ENCODE peak calls at places on chromosomes 11 and 22, in nine cellular contexts. J, X, N, B, S, F, Q, G and O are unnamed samples.

GRCh38 chr11:110134120-110134519 is 40.9 kb downstream of the ZC3H12C start:
- DNase-seq in J (no peak), X (no peak), N (no peak), B (no peak), S (no peak), F (no peak), Q (no peak), G (no peak), O (no peak)

GRCh38 chr11:1231396-1232327 is 8.8 kb downstream of the MUC5B start:
- DNase-seq in J (no peak), X (peak; percentile 45), N (peak; percentile 1), B (no peak), S (peak; percentile 60), F (no peak), Q (no peak), G (peak; percentile 74), O (no peak)

GRCh38 chr22:31039393-31039792 is 41.7 kb upstream of the SMTN start:
- DNase-seq in J (no peak), X (no peak), N (no peak), B (no peak), S (no peak), F (no peak), Q (no peak), G (no peak), O (no peak)

GRCh38 chr11:112219476-112220232 is 6.6 kb upstream of the PTS start:
- DNase-seq in J (peak; percentile 33), X (no peak), N (peak; percentile 16), B (peak; percentile 88), S (no peak), F (peak; percentile 54), Q (peak; percentile 30), G (peak; percentile 74), O (no peak)

GRCh38 chr11:95245038-95245437 is 14.0 kb upstream of the SESN3 start:
- DNase-seq in J (no peak), X (no peak), N (no peak), B (peak; percentile 11), S (no peak), F (peak; percentile 32), Q (no peak), G (no peak), O (no peak)

GRCh38 chr11:58027341-58027740 is 3.4 kb upstream of the OR6Q1 start:
- DNase-seq in J (no peak), X (no peak), N (no peak), B (no peak), S (no peak), F (no peak), Q (no peak), G (no peak), O (no peak)

GRCh38 chr11:34223907-34224306 is 118.5 kb downstream of the NAT10 start:
- DNase-seq in J (no peak), X (no peak), N (no peak), B (no peak), S (no peak), F (no peak), Q (no peak), G (no peak), O (no peak)

GRCh38 chr22:37337204-37337943 is 55.1 kb downstream of the CYTH4 start:
- DNase-seq in J (no peak), X (no peak), N (no peak), B (peak; percentile 70), S (no peak), F (no peak), Q (no peak), G (no peak), O (no peak)

GRCh38 chr22:46007003-46007847 is 30.3 kb upstream of the WNT7B start:
- DNase-seq in J (peak; percentile 74), X (peak; percentile 81), N (no peak), B (peak; percentile 92), S (peak; percentile 88), F (peak; percentile 43), Q (no peak), G (peak; percentile 67), O (no peak)

GRCh38 chr11:19803506-19803998 is 90.9 kb downstream of the NAV2 start:
- DNase-seq in J (peak; percentile 68), X (no peak), N (no peak), B (peak; percentile 60), S (no peak), F (no peak), Q (no peak), G (no peak), O (no peak)

GRCh38 chr22:29156507-29156906 is 49.2 kb upstream of the EMID1 start:
- DNase-seq in J (no peak), X (no peak), N (no peak), B (no peak), S (peak; percentile 51), F (no peak), Q (no peak), G (peak; percentile 76), O (no peak)

GRCh38 chr11:9169595-9170295 is 78.3 kb upstream of the SCUBE2 start:
- DNase-seq in J (no peak), X (no peak), N (no peak), B (no peak), S (no peak), F (no peak), Q (no peak), G (no peak), O (no peak)

GRCh38 chr11:77188323-77188911 is 60.4 kb downstream of the MYO7A start:
- DNase-seq in J (peak; percentile 85), X (peak; percentile 89), N (peak; percentile 49), B (peak; percentile 88), S (peak; percentile 87), F (peak; percentile 89), Q (peak; percentile 77), G (peak; percentile 94), O (peak; percentile 50)

GRCh38 chr11:86978756-86979608 is 23.8 kb upstream of the FZD4 start:
- DNase-seq in J (no peak), X (no peak), N (no peak), B (peak; percentile 71), S (no peak), F (peak; percentile 8), Q (no peak), G (no peak), O (no peak)

GRCh38 chr11:125364085-125364822 is 131.8 kb downstream of the FEZ1 start:
- DNase-seq in J (no peak), X (no peak), N (no peak), B (peak; percentile 70), S (no peak), F (no peak), Q (no peak), G (no peak), O (no peak)

GRCh38 chr11:47453365-47453764 is 4.4 kb upstream of the RAPSN start:
- DNase-seq in J (no peak), X (peak; percentile 25), N (no peak), B (no peak), S (no peak), F (peak; percentile 5), Q (no peak), G (no peak), O (no peak)

GRCh38 chr11:106127604-106128003 is 50.1 kb downstream of the AASDHPPT start:
- DNase-seq in J (no peak), X (no peak), N (no peak), B (peak; percentile 21), S (no peak), F (no peak), Q (no peak), G (no peak), O (no peak)

GRCh38 chr11:45556851-45557707 is 108.3 kb downstream of the CHST1 start:
- DNase-seq in J (no peak), X (no peak), N (no peak), B (peak; percentile 10), S (no peak), F (no peak), Q (no peak), G (no peak), O (no peak)

GRCh38 chr11:4881860-4882500 is at the start of gene OR51T1:
- DNase-seq in J (no peak), X (no peak), N (no peak), B (no peak), S (no peak), F (no peak), Q (no peak), G (no peak), O (no peak)

GRCh38 chr11:122020902-122021301 is 95.1 kb downstream of the BLID start:
- DNase-seq in J (no peak), X (no peak), N (no peak), B (peak; percentile 46), S (no peak), F (no peak), Q (no peak), G (no peak), O (no peak)

GRCh38 chr22:36536717-36537116 is 7.8 kb upstream of the EIF3D start:
- DNase-seq in J (no peak), X (peak; percentile 66), N (no peak), B (no peak), S (no peak), F (no peak), Q (no peak), G (no peak), O (no peak)

GRCh38 chr22:20273720-20274119 is 5.6 kb upstream of the RTN4R start:
- DNase-seq in J (no peak), X (no peak), N (no peak), B (no peak), S (no peak), F (no peak), Q (no peak), G (no peak), O (no peak)

GRCh38 chr11:122059565-122059964 is 56.5 kb downstream of the BLID start:
- DNase-seq in J (no peak), X (no peak), N (no peak), B (no peak), S (no peak), F (no peak), Q (no peak), G (no peak), O (no peak)

GRCh38 chr22:30245985-30246901 is at the start of gene LIF:
- DNase-seq in J (peak; percentile 71), X (no peak), N (peak; percentile 45), B (no peak), S (no peak), F (peak; percentile 74), Q (no peak), G (peak; percentile 89), O (no peak)

GRCh38 chr22:39773976-39774539 is 119.5 kb downstream of the ENTHD1 start:
- DNase-seq in J (no peak), X (no peak), N (peak; percentile 4), B (peak; percentile 25), S (no peak), F (peak; percentile 57), Q (no peak), G (no peak), O (no peak)

GRCh38 chr11:116772443-116773202 is at the start of gene BUD13:
- DNase-seq in J (peak; percentile 92), X (peak; percentile 97), N (peak; percentile 92), B (peak; percentile 94), S (peak; percentile 97), F (peak; percentile 95), Q (peak; percentile 87), G (peak; percentile 96), O (peak; percentile 71)

GRCh38 chr22:21009638-21010425 is 5.1 kb upstream of the P2RX6 start:
- DNase-seq in J (peak; percentile 47), X (no peak), N (no peak), B (peak; percentile 61), S (peak; percentile 65), F (peak; percentile 55), Q (no peak), G (peak; percentile 85), O (no peak)

GRCh38 chr22:24996420-24996952 is 44.0 kb downstream of the KIAA1671 start:
- DNase-seq in J (peak; percentile 26), X (no peak), N (no peak), B (peak; percentile 75), S (no peak), F (no peak), Q (no peak), G (peak; percentile 80), O (no peak)

GRCh38 chr11:2343502-2343901 is 33.6 kb upstream of the CD81 start:
- DNase-seq in J (no peak), X (no peak), N (no peak), B (no peak), S (peak; percentile 15), F (no peak), Q (no peak), G (no peak), O (no peak)

GRCh38 chr11:44607324-44607962 is 42.0 kb downstream of the CD82 start:
- DNase-seq in J (no peak), X (no peak), N (no peak), B (no peak), S (no peak), F (peak; percentile 52), Q (no peak), G (no peak), O (no peak)

GRCh38 chr22:37462983-37463382 is 23.2 kb downstream of the MFNG start:
- DNase-seq in J (peak; percentile 36), X (no peak), N (no peak), B (peak; percentile 34), S (no peak), F (peak; percentile 30), Q (no peak), G (peak; percentile 77), O (no peak)